ENCODE peak calls at places on chromosomes 6 and 20, in eight cellular contexts. One of them, this sample, is unnamed.

GRCh38 chr6:87756858-87757257 is 54.8 kb upstream of the AKIRIN2 start:
- DNase-seq in transverse colon: peak
- DNase-seq in ovary: no peak
- DNase-seq in A673: peak
- DNase-seq in H1: no peak
- DNase-seq in A549: no peak
- DNase-seq in foreskin keratinocyte: peak
- DNase-seq in stomach: no peak
- DNase-seq in this sample: no peak

GRCh38 chr6:21392177-21392576 is 201.4 kb upstream of the SOX4 start:
- DNase-seq in A549: no peak
- DNase-seq in transverse colon: no peak
- DNase-seq in H1: no peak
- DNase-seq in foreskin keratinocyte: no peak
- DNase-seq in ovary: no peak
- DNase-seq in stomach: no peak
- DNase-seq in A673: no peak
- DNase-seq in this sample: no peak

GRCh38 chr6:109059148-109059547 is 35.5 kb downstream of the SESN1 start:
- DNase-seq in transverse colon: no peak
- DNase-seq in foreskin keratinocyte: peak
- DNase-seq in A549: no peak
- DNase-seq in A673: no peak
- DNase-seq in H1: no peak
- DNase-seq in ovary: no peak
- DNase-seq in stomach: no peak
- DNase-seq in this sample: no peak

GRCh38 chr6:136761227-136761922 is 30.9 kb downstream of the MAP3K5 start:
- DNase-seq in stomach: no peak
- DNase-seq in A673: peak
- DNase-seq in H1: no peak
- DNase-seq in A549: no peak
- DNase-seq in transverse colon: no peak
- DNase-seq in foreskin keratinocyte: no peak
- DNase-seq in ovary: peak
- DNase-seq in this sample: no peak

GRCh38 chr6:35955071-35955470 is 34.2 kb upstream of the SRPK1 start:
- DNase-seq in A549: no peak
- DNase-seq in transverse colon: no peak
- DNase-seq in A673: no peak
- DNase-seq in ovary: no peak
- DNase-seq in H1: no peak
- DNase-seq in stomach: no peak
- DNase-seq in foreskin keratinocyte: no peak
- DNase-seq in this sample: no peak

GRCh38 chr20:37837934-37838333 is 65.0 kb upstream of the VSTM2L start:
- DNase-seq in foreskin keratinocyte: no peak
- DNase-seq in ovary: no peak
- DNase-seq in A549: no peak
- DNase-seq in H1: no peak
- DNase-seq in stomach: no peak
- DNase-seq in A673: no peak
- DNase-seq in transverse colon: no peak
- DNase-seq in this sample: no peak

GRCh38 chr20:13671500-13672288 is 33.0 kb upstream of the TASP1 start:
- DNase-seq in foreskin keratinocyte: peak
- DNase-seq in stomach: no peak
- DNase-seq in A673: peak
- DNase-seq in transverse colon: no peak
- DNase-seq in ovary: peak
- DNase-seq in H1: no peak
- DNase-seq in A549: no peak
- DNase-seq in this sample: no peak

GRCh38 chr6:55578537-55579363 is at the start of gene HMGCLL1:
- DNase-seq in A549: peak
- DNase-seq in foreskin keratinocyte: no peak
- DNase-seq in H1: peak
- DNase-seq in A673: peak
- DNase-seq in ovary: no peak
- DNase-seq in transverse colon: peak
- DNase-seq in stomach: no peak
- DNase-seq in this sample: peak

GRCh38 chr20:4086771-4087677 is 71.7 kb upstream of the RNF24 start:
- DNase-seq in foreskin keratinocyte: no peak
- DNase-seq in A673: no peak
- DNase-seq in transverse colon: no peak
- DNase-seq in A549: no peak
- DNase-seq in ovary: no peak
- DNase-seq in stomach: no peak
- DNase-seq in H1: no peak
- DNase-seq in this sample: no peak

GRCh38 chr6:46044876-46045617 is 29.4 kb upstream of the CLIC5 start:
- DNase-seq in stomach: peak
- DNase-seq in transverse colon: no peak
- DNase-seq in ovary: no peak
- DNase-seq in H1: no peak
- DNase-seq in foreskin keratinocyte: peak
- DNase-seq in A673: peak
- DNase-seq in A549: peak
- DNase-seq in this sample: no peak

GRCh38 chr6:7215140-7215539 is 97.9 kb downstream of the SSR1 start:
- DNase-seq in A673: no peak
- DNase-seq in ovary: no peak
- DNase-seq in transverse colon: no peak
- DNase-seq in H1: no peak
- DNase-seq in A549: no peak
- DNase-seq in foreskin keratinocyte: no peak
- DNase-seq in stomach: no peak
- DNase-seq in this sample: no peak

GRCh38 chr6:168042426-168043192 is 36.4 kb downstream of the FRMD1 start:
- DNase-seq in stomach: no peak
- DNase-seq in foreskin keratinocyte: no peak
- DNase-seq in H1: no peak
- DNase-seq in transverse colon: no peak
- DNase-seq in A549: no peak
- DNase-seq in A673: no peak
- DNase-seq in ovary: peak
- DNase-seq in this sample: no peak

GRCh38 chr6:142900467-142900961 is 44.5 kb downstream of the HIVEP2 start:
- DNase-seq in transverse colon: no peak
- DNase-seq in A549: no peak
- DNase-seq in foreskin keratinocyte: no peak
- DNase-seq in stomach: no peak
- DNase-seq in A673: no peak
- DNase-seq in ovary: no peak
- DNase-seq in H1: no peak
- DNase-seq in this sample: no peak

GRCh38 chr6:31202259-31203166 is 32.0 kb upstream of the POU5F1 start:
- DNase-seq in H1: no peak
- DNase-seq in stomach: no peak
- DNase-seq in A673: no peak
- DNase-seq in foreskin keratinocyte: peak
- DNase-seq in transverse colon: no peak
- DNase-seq in ovary: no peak
- DNase-seq in A549: no peak
- DNase-seq in this sample: no peak
- H3K27ac ChIP-seq in H1: no peak
- H3K27ac ChIP-seq in stomach: peak
- H3K27ac ChIP-seq in A673: peak
- H3K27ac ChIP-seq in foreskin keratinocyte: no peak
- H3K27ac ChIP-seq in transverse colon: peak
- H3K27ac ChIP-seq in ovary: no peak
- H3K27ac ChIP-seq in A549: no peak
- H3K27ac ChIP-seq in this sample: peak

DNA sequence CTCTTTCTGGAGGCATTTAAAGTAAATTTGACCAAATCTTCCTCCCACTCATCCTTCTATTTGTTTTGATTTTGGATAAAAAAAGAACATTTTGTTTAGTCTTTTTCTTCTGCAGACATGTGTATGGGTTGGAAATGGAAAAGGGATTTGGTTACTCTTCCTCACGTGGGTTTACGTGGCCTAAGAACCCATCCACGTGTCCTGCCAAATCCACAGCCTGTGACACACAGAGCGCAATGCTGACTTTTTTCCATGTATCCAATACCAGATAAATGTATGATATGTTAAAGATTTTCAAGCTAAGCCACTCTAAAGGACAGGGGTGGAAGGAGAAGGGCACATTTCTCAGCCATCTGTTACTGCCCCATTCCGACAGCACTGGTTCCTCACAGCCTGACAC is 176.5 kb downstream of the COL12A1 start:
- DNase-seq in transverse colon: no peak
- DNase-seq in ovary: no peak
- DNase-seq in A673: no peak
- DNase-seq in stomach: no peak
- DNase-seq in A549: no peak
- DNase-seq in foreskin keratinocyte: no peak
- DNase-seq in H1: no peak
- DNase-seq in this sample: no peak
- H3K27ac ChIP-seq in transverse colon: no peak
- H3K27ac ChIP-seq in ovary: no peak
- H3K27ac ChIP-seq in A673: no peak
- H3K27ac ChIP-seq in stomach: no peak
- H3K27ac ChIP-seq in A549: no peak
- H3K27ac ChIP-seq in foreskin keratinocyte: no peak
- H3K27ac ChIP-seq in H1: no peak
- H3K27ac ChIP-seq in this sample: no peak

GRCh38 chr6:119873107-119873506 is 523.5 kb upstream of the MAN1A1 start:
- DNase-seq in ovary: no peak
- DNase-seq in H1: no peak
- DNase-seq in transverse colon: no peak
- DNase-seq in A673: no peak
- DNase-seq in A549: no peak
- DNase-seq in foreskin keratinocyte: no peak
- DNase-seq in stomach: no peak
- DNase-seq in this sample: no peak
- H3K27ac ChIP-seq in ovary: no peak
- H3K27ac ChIP-seq in H1: no peak
- H3K27ac ChIP-seq in transverse colon: no peak
- H3K27ac ChIP-seq in A673: no peak
- H3K27ac ChIP-seq in A549: no peak
- H3K27ac ChIP-seq in foreskin keratinocyte: no peak
- H3K27ac ChIP-seq in stomach: no peak
- H3K27ac ChIP-seq in this sample: no peak

DNA sequence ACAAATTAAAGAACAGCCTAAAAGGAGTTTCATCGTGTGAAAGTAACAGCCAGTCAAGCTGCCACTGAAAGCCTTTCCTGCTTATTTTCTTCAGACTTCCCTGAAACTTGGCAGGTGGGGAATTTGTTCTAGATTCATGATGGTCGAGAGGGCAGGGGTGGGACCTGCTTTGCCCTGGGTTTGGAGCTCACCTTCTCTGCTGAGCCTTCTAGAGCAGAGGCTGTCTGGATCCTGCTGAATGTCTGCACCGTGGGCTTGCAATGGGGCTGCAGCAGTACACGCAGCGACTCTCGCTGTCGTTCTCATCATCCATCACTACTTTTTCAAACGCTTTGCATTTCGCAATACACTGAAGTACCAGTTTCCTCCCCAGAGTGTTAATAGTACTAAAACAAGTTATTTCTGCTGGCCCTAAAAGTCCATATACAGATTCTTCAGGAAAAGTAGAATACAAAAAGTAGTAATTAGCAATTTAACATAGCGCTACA is 16.3 kb downstream of the FOXC1 start:
- DNase-seq in stomach: no peak
- DNase-seq in foreskin keratinocyte: no peak
- DNase-seq in A549: no peak
- DNase-seq in H1: no peak
- DNase-seq in transverse colon: no peak
- DNase-seq in A673: peak
- DNase-seq in ovary: no peak
- DNase-seq in this sample: no peak
- H3K27ac ChIP-seq in stomach: no peak
- H3K27ac ChIP-seq in foreskin keratinocyte: no peak
- H3K27ac ChIP-seq in A549: no peak
- H3K27ac ChIP-seq in H1: no peak
- H3K27ac ChIP-seq in transverse colon: no peak
- H3K27ac ChIP-seq in A673: no peak
- H3K27ac ChIP-seq in ovary: no peak
- H3K27ac ChIP-seq in this sample: no peak

GRCh38 chr6:20126102-20126752 is 86.0 kb downstream of the MBOAT1 start:
- DNase-seq in A549: no peak
- DNase-seq in transverse colon: no peak
- DNase-seq in A673: no peak
- DNase-seq in H1: no peak
- DNase-seq in foreskin keratinocyte: no peak
- DNase-seq in stomach: no peak
- DNase-seq in ovary: no peak
- DNase-seq in this sample: no peak

GRCh38 chr6:20128018-20128417 is 84.3 kb downstream of the MBOAT1 start:
- DNase-seq in A549: no peak
- DNase-seq in transverse colon: no peak
- DNase-seq in foreskin keratinocyte: no peak
- DNase-seq in A673: no peak
- DNase-seq in H1: no peak
- DNase-seq in stomach: no peak
- DNase-seq in ovary: no peak
- DNase-seq in this sample: no peak

GRCh38 chr6:20126789-20127653 is 85.2 kb downstream of the MBOAT1 start:
- DNase-seq in A549: peak
- DNase-seq in ovary: peak
- DNase-seq in stomach: peak
- DNase-seq in transverse colon: peak
- DNase-seq in foreskin keratinocyte: no peak
- DNase-seq in A673: peak
- DNase-seq in H1: peak
- DNase-seq in this sample: peak

GRCh38 chr6:20124545-20124944 is 87.7 kb downstream of the MBOAT1 start:
- DNase-seq in stomach: no peak
- DNase-seq in A673: no peak
- DNase-seq in transverse colon: no peak
- DNase-seq in foreskin keratinocyte: no peak
- DNase-seq in A549: no peak
- DNase-seq in H1: no peak
- DNase-seq in ovary: no peak
- DNase-seq in this sample: no peak

GRCh38 chr6:20129290-20130088 is 82.8 kb downstream of the MBOAT1 start:
- DNase-seq in A673: no peak
- DNase-seq in ovary: no peak
- DNase-seq in foreskin keratinocyte: no peak
- DNase-seq in A549: no peak
- DNase-seq in H1: no peak
- DNase-seq in stomach: no peak
- DNase-seq in transverse colon: no peak
- DNase-seq in this sample: no peak
- H3K27ac ChIP-seq in A673: no peak
- H3K27ac ChIP-seq in ovary: no peak
- H3K27ac ChIP-seq in foreskin keratinocyte: no peak
- H3K27ac ChIP-seq in A549: no peak
- H3K27ac ChIP-seq in H1: no peak
- H3K27ac ChIP-seq in stomach: peak
- H3K27ac ChIP-seq in transverse colon: peak
- H3K27ac ChIP-seq in this sample: no peak

This sample was measured in substantia nigra.